ENCODE peak calls at places on chromosome 7, in six cellular contexts. One of them, this sample, is unnamed.

GRCh38 chr7:128777156-128778123 is 1.8 kb upstream of the OPN1SW start:
- DNase-seq in WTC11: no peak
- DNase-seq in BJ: no peak
- DNase-seq in ovary: no peak
- DNase-seq in AG04450: no peak
- DNase-seq in epithelial cell of proximal tubule: no peak
- DNase-seq in this sample: no peak

GRCh38 chr7:29442146-29442545 is 121.5 kb upstream of the PRR15 start:
- DNase-seq in WTC11: no peak
- DNase-seq in BJ: no peak
- DNase-seq in ovary: no peak
- DNase-seq in AG04450: no peak
- DNase-seq in epithelial cell of proximal tubule: no peak
- DNase-seq in this sample: peak

GRCh38 chr7:32518534-32519140 is 23.3 kb downstream of the AVL9 start:
- DNase-seq in WTC11: no peak
- DNase-seq in BJ: no peak
- DNase-seq in ovary: no peak
- DNase-seq in AG04450: no peak
- DNase-seq in epithelial cell of proximal tubule: no peak
- DNase-seq in this sample: no peak

GRCh38 chr7:96250776-96251361 is 71.0 kb downstream of the SLC25A13 start:
- DNase-seq in WTC11: no peak
- DNase-seq in BJ: no peak
- DNase-seq in ovary: no peak
- DNase-seq in AG04450: no peak
- DNase-seq in epithelial cell of proximal tubule: no peak
- DNase-seq in this sample: no peak

GRCh38 chr7:133676805-133677370 is 424.0 kb downstream of the EXOC4 start:
- DNase-seq in WTC11: no peak
- DNase-seq in BJ: no peak
- DNase-seq in ovary: no peak
- DNase-seq in AG04450: no peak
- DNase-seq in epithelial cell of proximal tubule: no peak
- DNase-seq in this sample: no peak

GRCh38 chr7:11006271-11006670 is 32.6 kb downstream of the PHF14 start:
- DNase-seq in WTC11: no peak
- DNase-seq in BJ: no peak
- DNase-seq in ovary: no peak
- DNase-seq in AG04450: no peak
- DNase-seq in epithelial cell of proximal tubule: no peak
- DNase-seq in this sample: no peak

GRCh38 chr7:1336509-1336908 is 103.8 kb downstream of the UNCX start:
- DNase-seq in WTC11: no peak
- DNase-seq in BJ: no peak
- DNase-seq in ovary: no peak
- DNase-seq in AG04450: no peak
- DNase-seq in epithelial cell of proximal tubule: no peak
- DNase-seq in this sample: no peak

GRCh38 chr7:133355325-133355708 is 102.4 kb downstream of the EXOC4 start:
- DNase-seq in WTC11: no peak
- DNase-seq in BJ: no peak
- DNase-seq in ovary: no peak
- DNase-seq in AG04450: peak
- DNase-seq in epithelial cell of proximal tubule: no peak
- DNase-seq in this sample: no peak

GRCh38 chr7:70193514-70193913 is 595.2 kb downstream of the AUTS2 start:
- DNase-seq in WTC11: no peak
- DNase-seq in BJ: no peak
- DNase-seq in ovary: no peak
- DNase-seq in AG04450: no peak
- DNase-seq in epithelial cell of proximal tubule: peak
- DNase-seq in this sample: no peak

GRCh38 chr7:47302560-47302959 is 279.4 kb downstream of the TNS3 start:
- DNase-seq in WTC11: no peak
- DNase-seq in BJ: no peak
- DNase-seq in ovary: no peak
- DNase-seq in AG04450: no peak
- DNase-seq in epithelial cell of proximal tubule: no peak
- DNase-seq in this sample: no peak

GRCh38 chr7:124310934-124311390 is 278.1 kb upstream of the TMEM229A start:
- DNase-seq in WTC11: no peak
- DNase-seq in BJ: no peak
- DNase-seq in ovary: no peak
- DNase-seq in AG04450: peak
- DNase-seq in epithelial cell of proximal tubule: no peak
- DNase-seq in this sample: no peak

GRCh38 chr7:45136106-45137060 is 21.2 kb upstream of the RAMP3 start:
- DNase-seq in WTC11: peak
- DNase-seq in BJ: peak
- DNase-seq in ovary: peak
- DNase-seq in AG04450: peak
- DNase-seq in epithelial cell of proximal tubule: no peak
- DNase-seq in this sample: no peak

GRCh38 chr7:13988011-13988410 is 1.5 kb downstream of the ETV1 start:
- DNase-seq in WTC11: no peak
- DNase-seq in BJ: no peak
- DNase-seq in ovary: no peak
- DNase-seq in AG04450: no peak
- DNase-seq in epithelial cell of proximal tubule: no peak
- DNase-seq in this sample: no peak

GRCh38 chr7:103149808-103150180 is 895 bp upstream of the NAPEPLD start:
- DNase-seq in WTC11: no peak
- DNase-seq in BJ: no peak
- DNase-seq in ovary: no peak
- DNase-seq in AG04450: no peak
- DNase-seq in epithelial cell of proximal tubule: no peak
- DNase-seq in this sample: no peak

GRCh38 chr7:128026551-128026950 is 4.7 kb downstream of the LRRC4 start:
- DNase-seq in WTC11: no peak
- DNase-seq in BJ: no peak
- DNase-seq in ovary: no peak
- DNase-seq in AG04450: no peak
- DNase-seq in epithelial cell of proximal tubule: no peak
- DNase-seq in this sample: no peak

GRCh38 chr7:6385110-6385792 is 62.5 kb downstream of the DAGLB start:
- DNase-seq in WTC11: no peak
- DNase-seq in BJ: peak
- DNase-seq in ovary: no peak
- DNase-seq in AG04450: peak
- DNase-seq in epithelial cell of proximal tubule: peak
- DNase-seq in this sample: peak

GRCh38 chr7:142228681-142229080 is 29.2 kb downstream of the PRSS58 start:
- DNase-seq in WTC11: no peak
- DNase-seq in BJ: no peak
- DNase-seq in ovary: no peak
- DNase-seq in AG04450: no peak
- DNase-seq in epithelial cell of proximal tubule: no peak
- DNase-seq in this sample: no peak

GRCh38 chr7:142231716-142232115 is 26.1 kb downstream of the PRSS58 start:
- DNase-seq in WTC11: peak
- DNase-seq in BJ: no peak
- DNase-seq in ovary: no peak
- DNase-seq in AG04450: no peak
- DNase-seq in epithelial cell of proximal tubule: no peak
- DNase-seq in this sample: no peak
- TF ChIP-seq CTCF in WTC11: peak
- TF ChIP-seq CTCF in BJ: no peak
- TF ChIP-seq CTCF in ovary: no peak
- TF ChIP-seq CTCF in AG04450: no peak
- TF ChIP-seq CTCF in epithelial cell of proximal tubule: no peak
- TF ChIP-seq CTCF in this sample: no peak

DNA sequence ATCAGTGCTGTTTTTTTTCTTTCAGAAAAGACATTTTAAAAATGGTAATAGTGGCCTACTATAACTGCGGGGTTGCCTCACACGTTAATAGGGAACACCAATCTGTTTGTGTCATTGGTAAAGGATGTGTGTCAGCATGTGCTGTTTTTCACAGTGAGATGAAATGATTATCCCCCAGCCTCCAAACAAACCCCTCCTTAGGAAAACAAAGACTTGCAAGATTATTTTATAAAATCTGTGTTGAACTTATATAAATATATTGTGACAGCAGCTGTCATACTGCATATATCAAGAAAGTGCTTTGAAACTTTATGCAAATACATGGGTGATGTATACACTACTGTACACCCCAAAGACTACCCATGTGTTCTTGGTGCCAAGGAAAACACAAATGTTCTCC is 125.8 kb downstream of the BMPER start:
- DNase-seq in WTC11: no peak
- DNase-seq in BJ: no peak
- DNase-seq in ovary: no peak
- DNase-seq in AG04450: no peak
- DNase-seq in epithelial cell of proximal tubule: no peak
- DNase-seq in this sample: no peak
- TF ChIP-seq CTCF in WTC11: no peak
- TF ChIP-seq CTCF in BJ: no peak
- TF ChIP-seq CTCF in ovary: no peak
- TF ChIP-seq CTCF in AG04450: no peak
- TF ChIP-seq CTCF in epithelial cell of proximal tubule: no peak
- TF ChIP-seq CTCF in this sample: no peak

GRCh38 chr7:48337012-48337621 is 165.9 kb downstream of the ABCA13 start:
- DNase-seq in WTC11: peak
- DNase-seq in BJ: no peak
- DNase-seq in ovary: no peak
- DNase-seq in AG04450: no peak
- DNase-seq in epithelial cell of proximal tubule: no peak
- DNase-seq in this sample: no peak
- TF ChIP-seq CTCF in WTC11: peak
- TF ChIP-seq CTCF in BJ: peak
- TF ChIP-seq CTCF in ovary: no peak
- TF ChIP-seq CTCF in AG04450: peak
- TF ChIP-seq CTCF in epithelial cell of proximal tubule: peak
- TF ChIP-seq CTCF in this sample: peak

GRCh38 chr7:3649250-3649649 is 348.2 kb downstream of the SDK1 start:
- DNase-seq in WTC11: no peak
- DNase-seq in BJ: no peak
- DNase-seq in ovary: no peak
- DNase-seq in AG04450: no peak
- DNase-seq in epithelial cell of proximal tubule: no peak
- DNase-seq in this sample: no peak
- TF ChIP-seq CTCF in WTC11: no peak
- TF ChIP-seq CTCF in BJ: no peak
- TF ChIP-seq CTCF in ovary: no peak
- TF ChIP-seq CTCF in AG04450: peak
- TF ChIP-seq CTCF in epithelial cell of proximal tubule: peak
- TF ChIP-seq CTCF in this sample: no peak

GRCh38 chr7:73426016-73426415 is 7.6 kb upstream of the FZD9 start:
- DNase-seq in WTC11: no peak
- DNase-seq in BJ: no peak
- DNase-seq in ovary: no peak
- DNase-seq in AG04450: no peak
- DNase-seq in epithelial cell of proximal tubule: no peak
- DNase-seq in this sample: no peak

GRCh38 chr7:73428697-73429005 is 4.9 kb upstream of the FZD9 start:
- DNase-seq in WTC11: no peak
- DNase-seq in BJ: no peak
- DNase-seq in ovary: no peak
- DNase-seq in AG04450: no peak
- DNase-seq in epithelial cell of proximal tubule: no peak
- DNase-seq in this sample: no peak

GRCh38 chr7:73429622-73430505 is 3.7 kb upstream of the FZD9 start:
- DNase-seq in WTC11: no peak
- DNase-seq in BJ: no peak
- DNase-seq in ovary: no peak
- DNase-seq in AG04450: no peak
- DNase-seq in epithelial cell of proximal tubule: no peak
- DNase-seq in this sample: no peak

GRCh38 chr7:73429218-73429617 is 4.4 kb upstream of the FZD9 start:
- DNase-seq in WTC11: peak
- DNase-seq in BJ: no peak
- DNase-seq in ovary: peak
- DNase-seq in AG04450: no peak
- DNase-seq in epithelial cell of proximal tubule: no peak
- DNase-seq in this sample: no peak

DNA sequence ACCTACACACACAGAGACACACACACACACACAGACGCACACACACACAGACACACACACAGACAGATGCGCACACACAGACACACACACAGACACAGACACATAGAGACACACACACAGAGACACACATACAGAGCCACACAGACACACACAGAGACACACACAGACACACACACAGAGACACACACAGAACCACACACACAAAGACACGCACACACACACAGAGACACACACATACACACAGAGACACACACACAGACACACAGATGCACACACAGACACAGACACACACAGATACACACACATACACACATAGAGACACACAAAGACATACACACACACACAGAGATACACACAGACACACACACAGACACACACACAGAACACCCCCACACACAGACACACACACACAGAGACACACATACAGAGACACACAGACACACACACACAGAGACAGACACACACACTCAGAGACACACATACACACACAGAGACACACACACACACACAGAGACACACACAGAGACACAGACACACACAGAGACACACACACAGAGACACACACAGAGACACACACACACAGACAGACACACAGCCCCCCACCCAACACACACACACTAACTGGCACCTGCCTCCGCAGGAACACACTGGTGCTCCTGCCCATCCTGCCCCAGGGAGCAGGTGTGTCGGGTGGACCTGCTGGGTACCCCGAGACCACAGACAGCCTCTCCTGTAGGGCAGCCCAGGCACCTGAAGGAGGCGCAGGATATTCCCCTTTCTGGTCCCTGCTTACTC is 5.5 kb upstream of the FZD9 start:
- DNase-seq in WTC11: peak
- DNase-seq in BJ: no peak
- DNase-seq in ovary: no peak
- DNase-seq in AG04450: no peak
- DNase-seq in epithelial cell of proximal tubule: no peak
- DNase-seq in this sample: no peak
- TF ChIP-seq CTCF in WTC11: no peak
- TF ChIP-seq CTCF in BJ: no peak
- TF ChIP-seq CTCF in ovary: no peak
- TF ChIP-seq CTCF in AG04450: peak
- TF ChIP-seq CTCF in epithelial cell of proximal tubule: no peak
- TF ChIP-seq CTCF in this sample: no peak

This sample was measured in kidney epithelial cell.